ENCODE peak calls at places on chromosomes 11 and 22, in nine cellular contexts. F is NCI-H774, Q is Right ventricle myocardium superior, O is Right ventricle myocardium inferior, D is EL, B is tibial nerve, W is Calu3, L is GM12892, J is choroid plexus epithelial cell. Y is an unnamed sample.

GRCh38 chr22:23026777-23027176 is 43.5 kb upstream of the GNAZ start:
- DNase-seq in F (no peak), Q (no peak), O (no peak), D (no peak), B (no peak), W (no peak), L (no peak), J (no peak), Y (no peak)

GRCh38 chr11:107598225-107599139 is 7.5 kb downstream of the ELMOD1 start:
- DNase-seq in F (no peak), Q (no peak), O (no peak), D (peak; percentile 13), B (no peak), W (peak; percentile 34), L (no peak), J (peak; percentile 18), Y (no peak)

GRCh38 chr11:88175004-88175706 is at the start of gene RAB38:
- DNase-seq in F (peak; percentile 31), Q (peak; percentile 50), O (peak; percentile 65), D (peak; percentile 65), B (no peak), W (peak; percentile 69), L (no peak), J (peak; percentile 20), Y (peak; percentile 89)

GRCh38 chr11:29616611-29617010 is 400.2 kb downstream of the KCNA4 start:
- DNase-seq in F (no peak), Q (no peak), O (no peak), D (no peak), B (no peak), W (no peak), L (no peak), J (peak; percentile 48), Y (no peak)

GRCh38 chr11:76670475-76671235 is at the start of gene LRRC32:
- DNase-seq in F (no peak), Q (peak; percentile 80), O (peak; percentile 84), D (no peak), B (no peak), W (peak; percentile 24), L (no peak), J (peak; percentile 42), Y (no peak)

GRCh38 chr11:73314121-73314948 is 6.3 kb downstream of the ARHGEF17 start:
- DNase-seq in F (no peak), Q (peak; percentile 62), O (no peak), D (peak; percentile 92), B (no peak), W (no peak), L (no peak), J (peak; percentile 95), Y (no peak)

GRCh38 chr11:75275581-75275980 is 35.0 kb downstream of the TPBGL start:
- DNase-seq in F (no peak), Q (peak; percentile 77), O (peak; percentile 88), D (no peak), B (no peak), W (no peak), L (no peak), J (no peak), Y (no peak)

GRCh38 chr22:35191412-35191811 is 65.9 kb upstream of the HMGXB4 start:
- DNase-seq in F (no peak), Q (no peak), O (no peak), D (peak; percentile 81), B (no peak), W (no peak), L (no peak), J (no peak), Y (no peak)

GRCh38 chr11:35106595-35106994 is 32.4 kb upstream of the CD44 start:
- DNase-seq in F (no peak), Q (no peak), O (no peak), D (no peak), B (no peak), W (no peak), L (no peak), J (no peak), Y (no peak)

GRCh38 chr11:65873280-65874156 is 918 bp upstream of the EFEMP2 start:
- DNase-seq in F (peak; percentile 91), Q (peak; percentile 98), O (peak; percentile 98), D (peak; percentile 94), B (peak; percentile 97), W (peak; percentile 97), L (peak; percentile 98), J (peak; percentile 94), Y (peak; percentile 92)

GRCh38 chr22:39431821-39432251 is 25.0 kb upstream of the MGAT3 start:
- DNase-seq in F (no peak), Q (peak; percentile 78), O (no peak), D (no peak), B (no peak), W (no peak), L (no peak), J (peak; percentile 44), Y (no peak)

GRCh38 chr11:35146711-35147110 is 7.7 kb downstream of the CD44 start:
- DNase-seq in F (no peak), Q (no peak), O (no peak), D (no peak), B (no peak), W (no peak), L (no peak), J (no peak), Y (no peak)

GRCh38 chr22:20885557-20886323 is 26.9 kb downstream of the SNAP29 start:
- DNase-seq in F (peak; percentile 63), Q (peak; percentile 85), O (peak; percentile 84), D (peak; percentile 84), B (peak; percentile 67), W (peak; percentile 90), L (peak; percentile 51), J (peak; percentile 90), Y (peak; percentile 84)

Y was measured in pancreas.